ENCODE peak calls at places on chromosome 3, in five cellular contexts. One of them, this sample, is unnamed.

GRCh38 chr3:14803101-14803980 is 15.4 kb upstream of the FGD5 start:
- DNase-seq in H1: no peak
- DNase-seq in neural progenitor cell: no peak
- DNase-seq in Caco-2: no peak
- DNase-seq in stomach: peak
- DNase-seq in this sample: no peak

GRCh38 chr3:62375655-62376054 is 2.3 kb upstream of the FEZF2 start:
- DNase-seq in neural progenitor cell: peak
- DNase-seq in H1: no peak
- DNase-seq in stomach: no peak
- DNase-seq in Caco-2: no peak
- DNase-seq in this sample: no peak

GRCh38 chr3:19920401-19921075 is 13.5 kb downstream of the EFHB start:
- DNase-seq in H1: no peak
- DNase-seq in stomach: no peak
- DNase-seq in neural progenitor cell: no peak
- DNase-seq in Caco-2: no peak
- DNase-seq in this sample: no peak

GRCh38 chr3:5444253-5444652 is 256.7 kb downstream of the EDEM1 start:
- DNase-seq in Caco-2: no peak
- DNase-seq in H1: no peak
- DNase-seq in stomach: no peak
- DNase-seq in neural progenitor cell: no peak
- DNase-seq in this sample: no peak

GRCh38 chr3:35782355-35782754 is 143.0 kb downstream of the ARPP21 start:
- DNase-seq in stomach: no peak
- DNase-seq in Caco-2: no peak
- DNase-seq in H1: no peak
- DNase-seq in neural progenitor cell: no peak
- DNase-seq in this sample: no peak

GRCh38 chr3:12308517-12308916 is 19.6 kb downstream of the PPARG start:
- DNase-seq in H1: no peak
- DNase-seq in neural progenitor cell: no peak
- DNase-seq in Caco-2: no peak
- DNase-seq in stomach: no peak
- DNase-seq in this sample: peak

GRCh38 chr3:1696654-1697275 is 401.9 kb upstream of the CNTN4 start:
- DNase-seq in H1: no peak
- DNase-seq in stomach: no peak
- DNase-seq in neural progenitor cell: no peak
- DNase-seq in Caco-2: no peak
- DNase-seq in this sample: no peak

GRCh38 chr3:108940568-108941285 is 13.0 kb downstream of the GUCA1C start:
- DNase-seq in neural progenitor cell: no peak
- DNase-seq in Caco-2: peak
- DNase-seq in stomach: no peak
- DNase-seq in H1: no peak
- DNase-seq in this sample: no peak

GRCh38 chr3:39056151-39056550 is 4.3 kb downstream of the WDR48 start:
- DNase-seq in neural progenitor cell: no peak
- DNase-seq in Caco-2: no peak
- DNase-seq in stomach: no peak
- DNase-seq in H1: no peak
- DNase-seq in this sample: no peak

GRCh38 chr3:81451611-81452010 is 309.8 kb downstream of the GBE1 start:
- DNase-seq in H1: no peak
- DNase-seq in Caco-2: no peak
- DNase-seq in stomach: no peak
- DNase-seq in neural progenitor cell: no peak
- DNase-seq in this sample: no peak

GRCh38 chr3:75180235-75180944 is 483.7 kb upstream of the FRG2C start:
- DNase-seq in neural progenitor cell: no peak
- DNase-seq in stomach: no peak
- DNase-seq in H1: no peak
- DNase-seq in Caco-2: no peak
- DNase-seq in this sample: no peak

GRCh38 chr3:13069495-13069894 is 3.7 kb downstream of the IQSEC1 start:
- DNase-seq in neural progenitor cell: no peak
- DNase-seq in stomach: no peak
- DNase-seq in H1: no peak
- DNase-seq in Caco-2: no peak
- DNase-seq in this sample: no peak

GRCh38 chr3:158792709-158793108 is 9.1 kb upstream of the MFSD1 start:
- DNase-seq in Caco-2: no peak
- DNase-seq in neural progenitor cell: no peak
- DNase-seq in H1: no peak
- DNase-seq in stomach: no peak
- DNase-seq in this sample: peak

GRCh38 chr3:167814441-167814951 is 79.0 kb downstream of the SERPINI1 start:
- DNase-seq in neural progenitor cell: no peak
- DNase-seq in H1: no peak
- DNase-seq in stomach: peak
- DNase-seq in Caco-2: no peak
- DNase-seq in this sample: no peak

GRCh38 chr3:37197810-37198371 is 23.5 kb upstream of the LRRFIP2 start:
- DNase-seq in neural progenitor cell: peak
- DNase-seq in H1: no peak
- DNase-seq in Caco-2: no peak
- DNase-seq in stomach: no peak
- DNase-seq in this sample: no peak

GRCh38 chr3:70716832-70717231 is 404.4 kb upstream of the MDFIC2 start:
- DNase-seq in H1: no peak
- DNase-seq in stomach: no peak
- DNase-seq in neural progenitor cell: no peak
- DNase-seq in Caco-2: no peak
- DNase-seq in this sample: no peak

GRCh38 chr3:192916455-192917257 is 1.0 kb downstream of the MB21D2 start:
- DNase-seq in neural progenitor cell: peak
- DNase-seq in H1: peak
- DNase-seq in Caco-2: peak
- DNase-seq in stomach: peak
- DNase-seq in this sample: no peak

GRCh38 chr3:77259701-77260100 is 219.8 kb downstream of the ROBO2 start:
- DNase-seq in stomach: no peak
- DNase-seq in H1: no peak
- DNase-seq in Caco-2: no peak
- DNase-seq in neural progenitor cell: no peak
- DNase-seq in this sample: no peak

GRCh38 chr3:66609660-66610547 is 109.1 kb upstream of the LRIG1 start:
- DNase-seq in Caco-2: no peak
- DNase-seq in neural progenitor cell: peak
- DNase-seq in stomach: no peak
- DNase-seq in H1: no peak
- DNase-seq in this sample: peak

GRCh38 chr3:97896547-97896946 is 74.7 kb downstream of the CRYBG3 start:
- DNase-seq in neural progenitor cell: no peak
- DNase-seq in Caco-2: no peak
- DNase-seq in H1: no peak
- DNase-seq in stomach: no peak
- DNase-seq in this sample: no peak

GRCh38 chr3:28019740-28020139 is 221.7 kb upstream of the CMC1 start:
- DNase-seq in neural progenitor cell: no peak
- DNase-seq in stomach: no peak
- DNase-seq in H1: no peak
- DNase-seq in Caco-2: no peak
- DNase-seq in this sample: no peak

GRCh38 chr3:71416868-71417267 is 166.7 kb downstream of the FOXP1 start:
- DNase-seq in H1: peak
- DNase-seq in Caco-2: peak
- DNase-seq in stomach: no peak
- DNase-seq in neural progenitor cell: peak
- DNase-seq in this sample: no peak

GRCh38 chr3:105731686-105732085 is 137.1 kb downstream of the CBLB start:
- DNase-seq in neural progenitor cell: no peak
- DNase-seq in stomach: no peak
- DNase-seq in Caco-2: no peak
- DNase-seq in H1: no peak
- DNase-seq in this sample: no peak

GRCh38 chr3:52983336-52983807 is 62.5 kb downstream of the SFMBT1 start:
- DNase-seq in H1: no peak
- DNase-seq in stomach: no peak
- DNase-seq in Caco-2: no peak
- DNase-seq in neural progenitor cell: no peak
- DNase-seq in this sample: no peak

GRCh38 chr3:74633021-74633420 is 18.6 kb upstream of the CNTN3 start:
- DNase-seq in Caco-2: no peak
- DNase-seq in stomach: no peak
- DNase-seq in neural progenitor cell: no peak
- DNase-seq in H1: no peak
- DNase-seq in this sample: peak

GRCh38 chr3:127090218-127091160 is 102.4 kb upstream of the PRR23E start:
- DNase-seq in stomach: no peak
- DNase-seq in H1: no peak
- DNase-seq in neural progenitor cell: no peak
- DNase-seq in Caco-2: no peak
- DNase-seq in this sample: no peak

GRCh38 chr3:58874795-58875194 is 175.0 kb downstream of the CFAP20DC start:
- DNase-seq in neural progenitor cell: no peak
- DNase-seq in H1: no peak
- DNase-seq in Caco-2: no peak
- DNase-seq in stomach: no peak
- DNase-seq in this sample: no peak

GRCh38 chr3:42591811-42592210 is 1.2 kb downstream of the SS18L2 start:
- DNase-seq in neural progenitor cell: peak
- DNase-seq in H1: no peak
- DNase-seq in stomach: no peak
- DNase-seq in Caco-2: no peak
- DNase-seq in this sample: no peak

GRCh38 chr3:142628806-142629205 is 32.6 kb downstream of the PLS1 start:
- DNase-seq in stomach: no peak
- DNase-seq in neural progenitor cell: no peak
- DNase-seq in Caco-2: no peak
- DNase-seq in H1: no peak
- DNase-seq in this sample: no peak

GRCh38 chr3:194255252-194256039 is 95.7 kb downstream of the CPN2 start:
- DNase-seq in stomach: peak
- DNase-seq in H1: no peak
- DNase-seq in neural progenitor cell: no peak
- DNase-seq in Caco-2: no peak
- DNase-seq in this sample: no peak

GRCh38 chr3:47882338-47882737 is 79.4 kb downstream of the DHX30 start:
- DNase-seq in Caco-2: no peak
- DNase-seq in neural progenitor cell: no peak
- DNase-seq in H1: no peak
- DNase-seq in stomach: no peak
- DNase-seq in this sample: no peak

DNA sequence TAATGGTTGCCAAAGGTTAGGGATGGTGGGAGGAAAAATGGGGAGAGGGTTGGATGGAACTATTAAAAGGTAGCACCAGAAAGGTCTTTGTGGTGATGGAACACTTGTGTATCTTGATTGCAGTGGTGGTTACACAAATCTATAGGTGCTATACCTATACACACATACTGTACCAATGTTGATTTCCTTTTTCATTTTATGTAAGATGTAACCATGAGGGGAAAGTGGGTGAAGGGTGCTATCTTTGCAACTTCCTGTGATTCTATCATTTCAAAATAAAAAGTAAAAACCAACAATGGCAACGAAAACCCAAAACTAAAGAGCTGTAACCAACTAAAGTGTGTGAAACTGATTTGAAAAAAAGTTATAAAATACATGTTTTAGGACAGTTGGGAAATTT is 761 bp upstream of the ZNF35 start:
- DNase-seq in neural progenitor cell: no peak
- DNase-seq in Caco-2: no peak
- DNase-seq in H1: no peak
- DNase-seq in stomach: no peak
- DNase-seq in this sample: no peak
- H3K4me3 ChIP-seq in neural progenitor cell: peak
- H3K4me3 ChIP-seq in Caco-2: no peak
- H3K4me3 ChIP-seq in H1: no peak
- H3K4me3 ChIP-seq in stomach: no peak
- H3K4me3 ChIP-seq in this sample: no peak

GRCh38 chr3:114290911-114291901 is 2.6 kb upstream of the TIGIT start:
- DNase-seq in neural progenitor cell: peak
- DNase-seq in H1: peak
- DNase-seq in stomach: peak
- DNase-seq in Caco-2: peak
- DNase-seq in this sample: no peak
- TF ChIP-seq CTCF in neural progenitor cell: peak
- TF ChIP-seq CTCF in H1: peak
- TF ChIP-seq CTCF in stomach: peak
- TF ChIP-seq CTCF in Caco-2: peak
- TF ChIP-seq CTCF in this sample: peak

GRCh38 chr3:46408853-46409252 is 1.8 kb downstream of the CCRL2 start:
- DNase-seq in stomach: no peak
- DNase-seq in Caco-2: no peak
- DNase-seq in H1: no peak
- DNase-seq in neural progenitor cell: no peak
- DNase-seq in this sample: no peak

GRCh38 chr3:46406786-46407611 is at the start of the genes CCR5AS and CCRL2:
- DNase-seq in stomach: peak
- DNase-seq in Caco-2: peak
- DNase-seq in H1: no peak
- DNase-seq in neural progenitor cell: no peak
- DNase-seq in this sample: no peak

GRCh38 chr3:46407976-46408375 is 917 bp downstream of the CCRL2 start:
- DNase-seq in H1: no peak
- DNase-seq in stomach: no peak
- DNase-seq in neural progenitor cell: no peak
- DNase-seq in Caco-2: no peak
- DNase-seq in this sample: no peak

GRCh38 chr3:46406440-46406785 is 453 bp downstream of the CCR5AS start:
- DNase-seq in neural progenitor cell: no peak
- DNase-seq in Caco-2: no peak
- DNase-seq in stomach: no peak
- DNase-seq in H1: no peak
- DNase-seq in this sample: no peak

GRCh38 chr3:46405301-46406079 is 1.4 kb downstream of the CCR5AS start:
- DNase-seq in Caco-2: no peak
- DNase-seq in H1: no peak
- DNase-seq in stomach: peak
- DNase-seq in neural progenitor cell: no peak
- DNase-seq in this sample: no peak
- H3K4me3 ChIP-seq in Caco-2: no peak
- H3K4me3 ChIP-seq in H1: no peak
- H3K4me3 ChIP-seq in stomach: no peak
- H3K4me3 ChIP-seq in neural progenitor cell: no peak
- H3K4me3 ChIP-seq in this sample: no peak

DNA sequence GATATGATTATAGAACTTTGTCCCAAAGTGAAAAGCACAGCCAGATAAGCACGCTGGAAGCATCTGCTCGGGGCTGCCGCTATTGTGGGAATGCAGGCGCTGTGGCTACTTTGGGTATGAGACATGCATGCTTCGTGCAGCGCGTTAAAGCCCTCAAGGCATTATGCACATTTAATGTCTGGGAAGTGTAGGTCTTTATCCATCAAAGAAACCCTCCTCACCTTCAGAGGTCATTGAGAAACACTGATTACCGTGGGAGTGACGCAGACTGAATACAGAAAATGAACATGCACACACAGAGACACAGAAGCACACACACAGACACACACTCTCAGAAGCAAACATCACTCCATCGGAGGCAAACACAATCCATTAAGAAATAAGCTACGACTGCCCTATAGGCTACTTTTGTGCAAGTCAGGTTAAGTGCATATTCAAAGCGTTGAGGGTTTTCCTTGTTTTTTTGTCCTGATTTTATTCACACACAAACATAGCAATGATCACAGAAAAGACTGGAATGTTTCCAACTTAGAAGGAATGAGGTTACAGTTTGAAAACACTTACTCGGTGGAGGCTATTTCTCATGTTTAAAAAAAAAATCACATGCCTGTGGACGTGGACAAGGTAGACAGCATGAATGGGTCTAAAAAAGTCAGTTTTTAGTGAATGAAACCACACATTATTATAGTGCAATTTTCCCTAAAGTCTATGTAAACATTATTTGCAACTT is 68.5 kb downstream of the PLCH1 start:
- DNase-seq in Caco-2: no peak
- DNase-seq in H1: peak
- DNase-seq in neural progenitor cell: peak
- DNase-seq in stomach: peak
- DNase-seq in this sample: peak
- TF ChIP-seq CTCF in Caco-2: no peak
- TF ChIP-seq CTCF in H1: no peak
- TF ChIP-seq CTCF in neural progenitor cell: no peak
- TF ChIP-seq CTCF in stomach: no peak
- TF ChIP-seq CTCF in this sample: no peak

This sample was measured in AG04449.